ENCODE peak calls at places on chromosomes 3 and 15, in five cellular contexts. N, P, J, G and F are unnamed samples.

GRCh38 chr15:68885070-68885469 is 45.3 kb upstream of the SPESP1 start:
- DNase-seq in N (peak), P (no peak), J (peak), G (peak), F (peak)

GRCh38 chr15:44243146-44243545 is 45.4 kb upstream of the GOLM2 start:
- DNase-seq in N (no peak), P (no peak), J (no peak), G (no peak), F (peak)

GRCh38 chr3:47799733-47800132 is 3.2 kb upstream of the DHX30 start:
- DNase-seq in N (peak), P (no peak), J (no peak), G (no peak), F (peak)

GRCh38 chr15:51846463-51847230 is 17.2 kb downstream of the TMOD3 start:
- DNase-seq in N (no peak), P (no peak), J (peak), G (peak), F (peak)

GRCh38 chr3:124478834-124479233 is 251.4 kb upstream of the UMPS start:
- DNase-seq in N (no peak), P (no peak), J (peak), G (no peak), F (no peak)

GRCh38 chr3:155356594-155357370 is 63.3 kb upstream of the STRIT1 start:
- DNase-seq in N (peak), P (no peak), J (no peak), G (peak), F (no peak)

GRCh38 chr3:27596920-27597319 is 112.7 kb upstream of the SLC4A7 start:
- DNase-seq in N (no peak), P (no peak), J (no peak), G (no peak), F (peak)

GRCh38 chr3:175511219-175511780 is 652.2 kb downstream of the NAALADL2 start:
- DNase-seq in N (no peak), P (no peak), J (no peak), G (no peak), F (no peak)

GRCh38 chr3:141241248-141242034 is 9.8 kb downstream of the PXYLP1 start:
- DNase-seq in N (no peak), P (no peak), J (no peak), G (no peak), F (no peak)

GRCh38 chr3:40477671-40478070 is 749 bp downstream of the ZNF619 start:
- DNase-seq in N (no peak), P (no peak), J (no peak), G (peak), F (peak)

GRCh38 chr3:15899438-15899837 is 101.7 kb upstream of the ANKRD28 start:
- DNase-seq in N (no peak), P (no peak), J (peak), G (peak), F (peak)

GRCh38 chr3:106428565-106428994 is 559.8 kb upstream of the CBLB start:
- DNase-seq in N (no peak), P (no peak), J (peak), G (peak), F (peak)

GRCh38 chr3:140365872-140366697 is 311.8 kb upstream of the TRIM42 start:
- DNase-seq in N (no peak), P (no peak), J (no peak), G (no peak), F (no peak)

GRCh38 chr3:17292556-17292955 is 407.8 kb downstream of the PLCL2 start:
- DNase-seq in N (no peak), P (no peak), J (no peak), G (no peak), F (no peak)

GRCh38 chr3:25191703-25192102 is 236.4 kb upstream of the RARB start:
- DNase-seq in N (no peak), P (no peak), J (no peak), G (no peak), F (no peak)

GRCh38 chr3:99568936-99569335 is 69.5 kb upstream of the COL8A1 start:
- DNase-seq in N (no peak), P (no peak), J (no peak), G (no peak), F (no peak)

GRCh38 chr15:88834211-88834812 is 31.1 kb downstream of the ACAN start:
- DNase-seq in N (peak), P (no peak), J (peak), G (peak), F (peak)

GRCh38 chr3:195063596-195064193 is 207.3 kb downstream of the XXYLT1 start:
- DNase-seq in N (no peak), P (peak), J (no peak), G (no peak), F (no peak)

GRCh38 chr15:95247068-95247984 is 1016.0 kb downstream of the MCTP2 start:
- DNase-seq in N (no peak), P (no peak), J (peak), G (peak), F (peak)

GRCh38 chr3:131036200-131036816 is 9.6 kb downstream of the NEK11 start:
- DNase-seq in N (no peak), P (no peak), J (peak), G (peak), F (peak)

GRCh38 chr3:142285057-142285666 is 59.8 kb upstream of the GK5 start:
- DNase-seq in N (no peak), P (no peak), J (no peak), G (no peak), F (no peak)

GRCh38 chr15:25609371-25609770 is 170.5 kb upstream of the UBE3A start:
- DNase-seq in N (no peak), P (no peak), J (no peak), G (no peak), F (no peak)

GRCh38 chr15:98853161-98853560 is 154.4 kb downstream of the PGPEP1L start:
- DNase-seq in N (peak), P (peak), J (peak), G (peak), F (peak)

GRCh38 chr3:14143826-14144225 is 19.0 kb downstream of the TMEM43 start:
- DNase-seq in N (peak), P (no peak), J (peak), G (peak), F (peak)

GRCh38 chr3:73719877-73720276 is 95.1 kb upstream of the PDZRN3 start:
- DNase-seq in N (no peak), P (no peak), J (no peak), G (peak), F (peak)

GRCh38 chr15:99010743-99011142 is 3.2 kb upstream of the PGPEP1L start:
- DNase-seq in N (no peak), P (no peak), J (no peak), G (peak), F (no peak)

GRCh38 chr3:127655641-127656040 is 17.1 kb upstream of the ABTB1 start:
- DNase-seq in N (no peak), P (no peak), J (no peak), G (peak), F (peak)

GRCh38 chr3:177468331-177468730 is 271.0 kb upstream of the TBL1XR1 start:
- DNase-seq in N (no peak), P (no peak), J (peak), G (peak), F (peak)

GRCh38 chr3:22612927-22613326 is 590.2 kb upstream of the UBE2E2 start:
- DNase-seq in N (no peak), P (no peak), J (no peak), G (no peak), F (no peak)

GRCh38 chr3:177427540-177427939 is 230.3 kb upstream of the TBL1XR1 start:
- DNase-seq in N (no peak), P (no peak), J (peak), G (peak), F (peak)

GRCh38 chr3:165225604-165226003 is 29.4 kb upstream of the SLITRK3 start:
- DNase-seq in N (peak), P (no peak), J (no peak), G (no peak), F (no peak)

GRCh38 chr3:70360985-70361384 is 48.5 kb upstream of the MDFIC2 start:
- DNase-seq in N (no peak), P (no peak), J (peak), G (peak), F (no peak)

GRCh38 chr3:11272913-11273574 is 847 bp downstream of the ATG7 start:
- DNase-seq in N (no peak), P (no peak), J (no peak), G (peak), F (no peak)

DNA sequence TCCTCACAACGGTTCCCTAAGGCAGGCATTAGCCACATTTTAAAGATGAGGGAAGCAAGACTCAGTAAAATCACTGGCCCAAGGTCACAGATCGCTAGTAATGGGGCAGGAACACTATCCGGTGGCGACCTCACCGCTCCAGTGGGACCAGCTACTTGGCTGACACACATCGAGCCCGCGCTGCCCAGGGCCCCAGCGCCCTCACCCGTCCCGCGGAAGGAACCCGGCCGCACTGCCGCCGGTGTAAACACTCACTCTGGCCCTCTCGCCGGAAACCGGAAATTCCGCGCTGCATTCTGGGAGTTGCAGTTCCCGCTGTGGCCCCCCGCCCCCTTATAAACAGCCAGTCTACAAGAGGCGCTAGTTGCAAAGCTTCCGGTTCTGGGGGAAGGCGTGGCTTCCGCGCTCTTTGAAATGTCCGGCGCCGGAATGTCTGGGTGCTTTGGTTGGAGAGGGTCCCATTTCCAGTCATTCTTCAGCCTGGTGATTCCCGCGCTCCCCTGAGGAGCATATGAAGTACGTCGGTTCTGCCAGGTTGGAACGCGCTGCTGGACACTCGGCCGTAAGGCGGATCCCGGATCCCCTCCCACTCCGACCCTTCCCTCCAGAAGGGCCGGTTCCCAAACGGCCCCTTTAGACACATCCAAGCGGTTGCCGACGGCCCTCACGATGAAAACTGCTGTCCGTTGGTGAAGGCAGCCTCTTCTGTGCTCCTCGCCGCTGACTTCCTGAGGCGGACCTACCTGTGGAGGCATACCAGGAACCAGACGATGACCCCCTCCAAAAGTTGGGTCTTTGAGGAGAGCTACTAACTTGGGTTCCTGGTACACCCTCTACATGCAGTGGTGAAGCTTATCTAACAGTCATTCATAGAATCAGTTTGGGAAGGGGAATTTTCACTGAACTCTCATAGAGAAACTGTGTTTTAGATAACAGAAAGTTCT is at the start of gene UBL7:
- DNase-seq in N (peak), P (peak), J (peak), G (peak), F (peak)
- TF ChIP-seq CTCF in N (no peak), P (peak), J (no peak), G (peak), F (peak)

DNA sequence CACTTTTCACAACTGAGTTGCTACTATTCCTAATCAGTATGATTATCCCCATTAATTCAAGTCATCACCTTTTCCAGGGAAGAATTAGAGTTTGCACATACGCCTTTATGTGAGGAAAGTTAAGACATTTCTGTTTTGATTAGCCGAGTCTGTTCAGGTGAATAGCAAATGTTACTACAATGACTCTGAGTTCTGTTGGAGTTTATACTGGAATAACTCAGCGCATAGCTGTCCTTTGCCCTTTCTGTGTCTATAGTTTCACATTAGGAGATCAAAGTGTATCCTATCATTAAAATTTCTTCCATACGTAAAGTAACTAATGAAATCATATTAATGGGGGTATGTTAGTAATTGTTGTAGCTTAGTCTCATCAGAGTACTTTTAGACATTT is 4.9 kb downstream of the RAB8B start:
- DNase-seq in N (no peak), P (no peak), J (no peak), G (no peak), F (no peak)
- H3K4me3 ChIP-seq in N (no peak), P (no peak), J (no peak), G (no peak), F (no peak)

DNA sequence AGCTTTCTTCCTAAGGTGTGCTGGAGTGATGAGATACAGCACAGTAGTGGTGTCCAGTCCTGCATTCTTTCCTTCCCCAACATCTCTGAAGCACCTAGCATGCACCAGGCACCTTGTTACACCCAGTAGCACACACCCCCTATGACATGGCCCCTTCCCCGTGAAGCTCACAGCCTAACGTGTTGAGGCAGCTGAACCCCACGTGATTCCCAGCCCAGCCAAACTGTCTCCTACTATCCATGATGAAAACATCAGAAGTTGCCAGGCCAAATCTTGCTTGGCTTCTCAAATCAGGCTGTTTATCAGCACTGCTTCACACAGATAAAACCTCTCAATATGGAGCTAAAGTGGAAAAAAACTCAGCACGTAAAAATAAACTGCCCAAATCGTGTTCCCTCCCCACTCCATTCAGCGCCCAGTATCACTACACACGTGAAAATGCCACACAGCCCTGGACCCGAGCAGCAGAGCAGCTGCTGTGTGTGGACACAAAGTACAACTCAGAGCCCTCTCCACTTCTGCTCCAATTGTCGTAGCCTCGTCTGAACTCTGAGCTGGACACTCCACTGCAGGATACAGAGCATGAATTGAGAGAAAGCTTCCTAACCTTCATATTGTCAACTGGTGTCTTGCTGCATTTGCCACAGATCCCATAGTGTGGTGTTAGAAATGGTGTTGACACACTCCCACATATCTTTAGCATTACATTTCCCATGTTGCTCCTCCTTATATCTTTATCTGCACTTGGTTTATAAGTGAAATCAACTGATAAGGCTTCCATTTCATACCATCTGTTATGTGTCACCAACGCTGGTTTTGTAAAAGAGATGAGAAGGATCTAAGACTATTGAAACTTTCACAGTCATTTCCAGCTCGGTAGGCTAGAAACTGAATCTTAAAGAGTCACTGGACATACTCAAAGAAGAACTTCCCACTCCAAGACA is 279.8 kb downstream of the RORA start:
- DNase-seq in N (no peak), P (no peak), J (no peak), G (no peak), F (no peak)
- TF ChIP-seq CTCF in N (no peak), P (no peak), J (no peak), G (no peak), F (no peak)

GRCh38 chr15:61130945-61131597 is 98.0 kb downstream of the RORA start:
- DNase-seq in N (no peak), P (no peak), J (no peak), G (no peak), F (no peak)
- H3K4me3 ChIP-seq in N (no peak), P (no peak), J (no peak), G (no peak), F (no peak)

GRCh38 chr3:29497282-29497681 is 216.4 kb downstream of the RBMS3 start:
- DNase-seq in N (no peak), P (no peak), J (no peak), G (no peak), F (no peak)
- TF ChIP-seq CTCF in N (no peak), P (no peak), J (no peak), G (no peak), F (no peak)

GRCh38 chr15:67242665-67243064 is 11.8 kb downstream of the AAGAB start:
- DNase-seq in N (peak), P (no peak), J (peak), G (peak), F (peak)

GRCh38 chr15:67240235-67241131 is 14.0 kb downstream of the AAGAB start:
- DNase-seq in N (peak), P (no peak), J (peak), G (no peak), F (no peak)

GRCh38 chr15:67244966-67245478 is 9.4 kb downstream of the AAGAB start:
- DNase-seq in N (no peak), P (no peak), J (no peak), G (peak), F (peak)

DNA sequence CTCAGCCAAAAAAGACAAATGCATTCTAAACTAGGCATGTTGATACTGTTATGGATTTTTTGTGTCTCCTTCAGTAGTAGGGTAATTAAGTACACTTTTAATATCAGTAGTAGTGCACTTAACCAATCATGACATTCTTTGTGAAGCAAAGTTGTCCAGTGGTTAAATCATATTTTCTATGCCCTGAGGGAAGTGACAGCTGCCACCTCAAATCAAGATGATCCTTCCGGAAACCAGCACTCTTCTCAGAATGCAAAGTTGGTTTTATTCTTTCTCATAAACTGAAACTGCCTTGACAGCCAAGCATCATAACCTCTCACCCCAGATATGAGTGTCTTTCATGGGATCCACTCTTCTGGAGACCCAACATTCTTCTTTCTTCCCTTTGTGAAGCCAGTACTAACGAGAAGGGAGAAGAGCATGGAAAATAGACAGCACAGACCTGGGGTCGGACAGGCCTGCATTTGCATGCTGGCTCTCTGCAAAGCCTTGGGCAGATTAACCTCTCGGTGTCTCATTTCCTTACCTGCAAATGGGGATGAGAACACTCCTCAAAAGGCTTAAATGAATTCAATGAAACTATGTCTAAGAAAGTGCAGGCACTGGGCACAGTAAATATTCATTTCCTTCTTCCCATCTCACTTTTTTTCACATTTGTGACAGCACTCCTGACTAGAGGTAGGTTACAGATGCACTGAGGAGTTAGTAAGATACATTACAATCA is 13.2 kb downstream of the AAGAB start:
- DNase-seq in N (peak), P (no peak), J (peak), G (no peak), F (no peak)
- H3K4me3 ChIP-seq in N (no peak), P (no peak), J (no peak), G (no peak), F (no peak)

DNA sequence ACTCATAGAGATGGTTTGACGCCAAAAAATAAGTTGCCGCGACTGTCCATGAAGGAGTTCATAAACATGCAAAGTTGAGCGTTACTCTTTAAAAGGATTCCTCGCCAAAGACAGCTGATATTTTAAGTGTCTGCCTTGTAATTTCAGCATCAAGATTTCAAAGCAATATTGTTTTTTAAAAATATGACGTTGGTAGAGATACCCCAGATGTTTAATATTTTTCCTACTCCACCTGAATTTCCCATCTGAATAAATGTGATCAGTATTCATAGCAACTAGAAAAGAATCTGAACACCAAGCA is 155.0 kb downstream of the TUSC7 start:
- DNase-seq in N (no peak), P (no peak), J (no peak), G (no peak), F (no peak)
- TF ChIP-seq CTCF in N (no peak), P (no peak), J (no peak), G (no peak), F (no peak)

DNA sequence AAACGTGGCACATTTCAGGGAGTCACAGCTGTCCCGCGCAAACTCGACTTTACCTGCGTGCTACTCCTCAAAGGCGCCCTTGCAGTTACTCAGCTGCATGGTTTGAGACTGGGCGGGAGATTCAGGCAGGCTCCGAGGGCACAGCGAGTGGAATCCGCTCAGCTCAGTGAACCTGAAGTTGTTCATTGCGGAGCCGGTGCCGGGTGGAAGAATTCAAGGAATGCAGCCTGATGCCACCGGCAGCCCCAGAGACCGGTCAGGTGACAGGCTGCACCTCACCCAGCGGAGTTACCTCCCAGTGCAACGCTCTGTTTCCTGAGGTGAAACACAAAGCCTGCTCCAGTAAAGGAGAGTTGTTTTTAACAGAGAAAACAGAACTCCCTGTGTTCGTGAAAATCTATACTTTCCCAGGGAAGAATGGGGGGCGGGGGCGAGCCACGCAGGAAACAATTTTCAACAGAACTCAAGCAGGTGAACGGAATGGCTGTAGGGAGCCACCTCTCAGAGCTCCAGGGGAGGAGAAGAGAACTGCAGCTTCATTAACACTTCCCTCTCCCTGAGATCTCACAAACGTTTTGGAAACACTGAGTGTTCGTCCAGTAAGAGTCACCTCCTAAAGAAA is 3.8 kb downstream of the VEPH1 start:
- DNase-seq in N (peak), P (peak), J (peak), G (peak), F (no peak)
- H3K4me3 ChIP-seq in N (peak), P (peak), J (peak), G (peak), F (peak)